ENCODE peak calls at places on chromosomes 4 and X, in five cellular contexts. F is right lobe of liver, P is spleen, X is testis, W is left lung. D is an unnamed sample.
A peak's percentile ranks its signal among the peaks of the same experiment; 100 is the strongest.

GRCh38 chr4:3340038-3340702 is 47.3 kb downstream of the RGS12 start:
- DNase-seq in F (no peak), P (no peak), X (no peak), W (no peak), D (no peak)

GRCh38 chr4:155972098-155972497 is 18.4 kb upstream of the CTSO start:
- DNase-seq in F (no peak), P (no peak), X (no peak), W (no peak), D (no peak)

GRCh38 chr4:40299704-40300336 is 35.3 kb upstream of the CHRNA9 start:
- DNase-seq in F (no peak), P (no peak), X (no peak), W (no peak), D (no peak)

GRCh38 chr4:119490335-119490734 is 138.3 kb downstream of the PDE5A start:
- DNase-seq in F (no peak), P (no peak), X (no peak), W (no peak), D (no peak)

GRCh38 chrX:55638933-55639332 is 15.7 kb downstream of the FOXR2 start:
- DNase-seq in F (no peak), P (no peak), X (no peak), W (no peak), D (no peak)

GRCh38 chr4:184417802-184418511 is 56.4 kb downstream of the IRF2 start:
- DNase-seq in F (no peak), P (no peak), X (no peak), W (no peak), D (no peak)

GRCh38 chr4:40199999-40200880 is 3.4 kb downstream of the RHOH start:
- DNase-seq in F (no peak), P (no peak), X (no peak), W (peak; percentile 41), D (no peak)

GRCh38 chr4:85861064-85861767 is 386.3 kb downstream of the ARHGAP24 start:
- DNase-seq in F (no peak), P (no peak), X (no peak), W (no peak), D (no peak)

GRCh38 chr4:22348410-22348809 is 167.5 kb downstream of the ADGRA3 start:
- DNase-seq in F (no peak), P (no peak), X (no peak), W (no peak), D (no peak)

GRCh38 chr4:86291180-86291579 is 68.7 kb downstream of the MAPK10 start:
- DNase-seq in F (no peak), P (no peak), X (no peak), W (no peak), D (no peak)

GRCh38 chrX:115948018-115948923 is 222.3 kb upstream of the AGTR2 start:
- DNase-seq in F (no peak), P (no peak), X (no peak), W (no peak), D (no peak)

GRCh38 chr4:104420766-104421165 is 73.9 kb downstream of the CXXC4 start:
- DNase-seq in F (no peak), P (no peak), X (peak; percentile 19), W (no peak), D (no peak)

GRCh38 chrX:30580641-30581040 is 3.1 kb upstream of the TASL start:
- DNase-seq in F (no peak), P (no peak), X (no peak), W (no peak), D (no peak)

DNA sequence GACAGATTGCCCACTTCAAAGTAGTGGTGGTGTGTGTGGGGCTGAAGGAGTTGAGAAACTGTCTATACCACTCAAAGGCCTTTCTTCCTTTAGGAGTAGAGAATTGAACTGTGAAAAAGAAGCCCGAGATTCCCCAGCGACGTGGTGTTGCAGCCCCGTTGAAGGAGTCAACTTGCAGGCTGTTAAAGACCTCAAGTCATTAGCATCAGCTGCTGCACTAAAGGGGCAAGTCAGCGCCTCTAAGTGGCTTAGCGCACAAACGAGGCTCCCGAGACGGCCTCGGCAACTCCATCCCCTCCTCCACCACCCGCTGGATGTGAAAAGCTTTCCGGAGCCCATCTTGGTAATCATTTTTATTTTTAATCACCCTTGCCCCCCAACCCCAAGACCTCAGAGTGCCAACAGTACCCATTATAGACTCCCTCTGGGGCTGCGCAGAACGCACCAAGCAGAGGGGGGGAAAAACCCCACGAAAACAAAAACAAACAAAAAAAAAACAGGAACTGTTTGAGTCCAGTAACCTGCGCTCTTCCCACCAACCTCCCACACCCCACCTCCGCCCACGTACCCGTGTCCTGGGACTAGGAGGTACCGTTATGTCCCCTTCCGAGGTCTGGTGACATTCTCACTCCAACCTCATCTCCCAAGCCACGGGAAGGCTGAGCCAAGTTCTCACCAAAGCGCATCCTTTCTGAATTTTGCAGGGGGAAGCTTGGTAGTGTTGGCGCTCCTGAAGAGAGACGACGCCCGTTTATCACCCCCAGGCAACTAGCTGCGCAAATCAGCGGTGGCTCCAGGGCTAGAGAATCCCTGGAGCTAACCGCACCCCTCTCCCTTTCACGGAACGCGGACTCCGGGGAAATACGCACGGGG is 808 bp upstream of the PRDM8 start:
- DNase-seq in F (no peak), P (no peak), X (no peak), W (no peak), D (no peak)
- H3K4me3 ChIP-seq in F (no peak overlapping the region), P (peak overlapping the region; percentile 25), X (no peak overlapping the region), W (no peak overlapping the region), D (peak overlapping the region; percentile 42)

GRCh38 chr4:143353797-143354196 is 17.1 kb downstream of the GAB1 start:
- DNase-seq in F (no peak), P (no peak), X (no peak), W (no peak), D (no peak)

GRCh38 chr4:143354990-143355389 is 18.3 kb downstream of the GAB1 start:
- DNase-seq in F (no peak), P (no peak), X (peak; percentile 47), W (no peak), D (no peak)

GRCh38 chr4:143356493-143356892 is 19.8 kb downstream of the GAB1 start:
- DNase-seq in F (no peak), P (no peak), X (no peak), W (no peak), D (no peak)

GRCh38 chr4:143357161-143357845 is 20.6 kb downstream of the GAB1 start:
- DNase-seq in F (no peak), P (no peak), X (no peak), W (no peak), D (no peak)

DNA sequence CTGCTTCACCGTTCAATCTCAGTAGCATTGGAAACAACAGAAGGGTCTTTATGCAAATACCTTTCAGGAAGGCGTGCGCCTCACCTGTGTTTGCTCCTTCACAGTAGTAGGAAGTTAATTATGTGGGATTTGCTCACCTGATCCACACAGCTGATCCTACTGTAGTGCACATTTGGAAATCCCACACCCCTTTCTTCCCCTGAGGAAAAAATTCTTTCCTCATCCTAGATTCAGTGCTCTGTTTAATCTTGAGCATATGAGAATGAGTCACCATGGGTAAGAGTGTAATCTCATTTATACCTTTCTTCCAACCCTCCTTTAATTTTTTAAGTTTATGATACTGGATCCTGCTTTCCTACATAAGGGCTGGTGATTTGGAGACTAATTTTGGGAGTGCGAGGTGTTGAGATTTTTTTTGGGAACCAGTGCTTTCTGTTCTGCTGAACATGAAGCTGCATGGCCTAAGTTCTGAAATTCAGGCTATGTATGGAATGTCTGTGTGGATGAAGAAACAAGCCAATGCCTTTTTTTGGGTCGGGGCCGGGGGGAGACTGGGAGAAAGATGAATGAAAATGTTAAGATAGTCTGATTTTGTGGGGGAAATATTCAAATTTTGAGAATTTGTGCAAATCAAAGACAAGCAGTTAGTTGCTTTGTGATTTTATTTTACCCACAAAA is 19.0 kb downstream of the GAB1 start:
- DNase-seq in F (no peak), P (no peak), X (no peak), W (no peak), D (no peak)
- H3K27ac ChIP-seq in F (no peak overlapping the region), P (peak overlapping the region; percentile 77), X (peak overlapping the region; percentile 68), W (peak overlapping the region; percentile 47), D (peak overlapping the region; percentile 83)

GRCh38 chr4:158863296-158863695 is 94.5 kb downstream of the FNIP2 start:
- DNase-seq in F (no peak), P (no peak), X (no peak), W (no peak), D (no peak)

GRCh38 chr4:158859661-158860060 is 90.8 kb downstream of the FNIP2 start:
- DNase-seq in F (no peak), P (no peak), X (no peak), W (no peak), D (no peak)

GRCh38 chr4:158860856-158861255 is 92.0 kb downstream of the FNIP2 start:
- DNase-seq in F (no peak), P (no peak), X (no peak), W (no peak), D (no peak)

GRCh38 chr4:158861281-158861680 is 92.5 kb downstream of the FNIP2 start:
- DNase-seq in F (no peak), P (no peak), X (no peak), W (no peak), D (no peak)

GRCh38 chr4:158861766-158862165 is 92.9 kb downstream of the FNIP2 start:
- DNase-seq in F (no peak), P (no peak), X (no peak), W (no peak), D (no peak)
- H3K36me3 ChIP-seq in F (no peaks in the 10 kb centered on the region), P (peaks cover 47% of the 10 kb centered on the region), X (no peaks in the 10 kb centered on the region), W (peaks cover 50% of the 10 kb centered on the region), D (peaks cover 51% of the 10 kb centered on the region)

GRCh38 chrX:153944800-153945150 is 332 bp upstream of the RENBP start:
- DNase-seq in F (no peak), P (no peak), X (no peak), W (no peak), D (no peak)
- H3K4me3 ChIP-seq in F (no peak overlapping the region), P (peak overlapping the region; percentile 31), X (no peak overlapping the region), W (peak overlapping the region; percentile 27), D (no peak overlapping the region)

DNA sequence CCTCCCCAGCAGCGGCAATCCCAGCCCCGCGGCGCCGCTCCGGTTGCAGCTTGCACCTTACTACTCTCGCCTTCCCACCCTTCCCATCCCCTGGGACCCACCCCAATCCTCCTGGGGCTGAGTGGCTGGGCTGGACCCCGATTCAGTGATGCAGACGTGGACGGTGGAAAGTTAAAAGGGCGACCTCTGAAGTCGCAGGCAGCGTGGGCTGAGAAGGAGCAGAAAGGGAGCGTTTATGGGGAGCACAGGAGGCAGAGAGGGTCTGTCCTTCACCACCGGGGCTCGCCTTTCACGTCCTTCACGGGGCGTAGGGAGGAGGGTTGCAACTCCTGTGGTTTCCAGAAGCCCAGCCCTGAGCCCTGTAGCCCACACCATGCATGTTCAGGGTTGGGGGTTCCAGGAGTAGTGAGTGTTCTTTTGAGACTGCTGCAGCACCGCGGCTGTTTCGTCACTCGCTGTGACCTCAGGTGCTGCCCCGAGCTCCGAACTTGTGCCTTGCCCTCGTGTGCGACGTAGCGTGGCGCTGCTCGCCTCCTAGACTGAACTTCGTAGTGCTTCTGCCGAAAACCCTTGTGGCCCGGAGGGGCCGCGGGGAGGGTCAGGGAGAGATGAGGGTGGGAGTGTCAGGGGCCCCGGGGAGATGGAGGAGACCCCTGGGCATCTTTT is 1.5 kb downstream of the NHS start:
- DNase-seq in F (no peak), P (peak; percentile 72), X (peak; percentile 66), W (no peak), D (no peak)
- H3K27ac ChIP-seq in F (no peak overlapping the region), P (peak overlapping the region; percentile 55), X (peak overlapping the region; percentile 65), W (no peak overlapping the region), D (peak overlapping the region; percentile 19)

DNA sequence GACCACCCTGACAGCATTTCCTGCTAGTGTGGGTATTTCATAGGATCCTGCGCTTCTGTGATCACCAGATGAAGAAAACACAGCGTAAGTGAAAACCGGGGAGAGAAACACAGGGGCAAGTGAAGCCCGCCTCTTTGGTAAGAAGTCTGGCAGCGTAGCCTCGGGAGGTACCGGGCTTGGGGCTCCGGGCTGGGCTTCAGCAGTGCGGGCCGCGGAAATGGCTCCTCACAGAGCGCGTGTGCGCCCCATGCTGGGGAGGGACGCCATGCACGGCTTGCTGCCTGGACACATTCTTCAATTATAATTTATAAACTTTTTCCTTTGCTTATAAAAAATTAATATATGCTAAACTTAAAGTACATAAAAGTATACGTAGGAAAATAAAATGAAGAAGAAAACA is 151.5 kb downstream of the AFAP1 start:
- DNase-seq in F (no peak), P (peak; percentile 54), X (no peak), W (no peak), D (no peak)
- H3K36me3 ChIP-seq in F (no peaks in the 10 kb centered on the region), P (peaks cover 7% of the 10 kb centered on the region), X (no peaks in the 10 kb centered on the region), W (peaks cover 13% of the 10 kb centered on the region), D (peaks cover 4% of the 10 kb centered on the region)